ENCODE peak calls at places on chromosomes 1 and 21, in five cellular contexts. V is SK-N-SH, J is K562, U is OCI-LY7, L is neuronal stem cell. N is an unnamed sample.
A peak's percentile ranks its signal among the peaks of the same experiment; 100 is the strongest.

GRCh38 chr1:96559707-96560588 is 161.6 kb upstream of the PTBP2 start:
- DNase-seq in V (no peak), J (no peak), U (no peak), L (no peak), N (no peak)

GRCh38 chr1:197618065-197618464 is 157.2 kb downstream of the DENND1B start:
- DNase-seq in U (no peak), J (no peak), L (no peak), V (no peak), N (no peak)

GRCh38 chr21:41251961-41252642 is 64.5 kb upstream of the FAM3B start:
- DNase-seq in V (no peak), L (no peak), J (no peak), U (no peak), N (no peak)

GRCh38 chr21:45234127-45234526 is 53.6 kb downstream of the POFUT2 start:
- DNase-seq in L (no peak), J (no peak), U (no peak), V (no peak), N (no peak)

GRCh38 chr1:244341455-244342450 is 110.0 kb downstream of the ADSS2 start:
- DNase-seq in V (no peak), J (peak; percentile 53), U (no peak), L (no peak), N (peak; percentile 86)

GRCh38 chr1:160061376-160062100 is 8.4 kb downstream of the KCNJ10 start:
- DNase-seq in V (no peak), L (no peak), U (no peak), J (peak; percentile 23), N (peak; percentile 60)

GRCh38 chr21:36747815-36748381 is 49.0 kb downstream of the SIM2 start:
- DNase-seq in L (peak; percentile 66), U (no peak), J (peak; percentile 87), V (peak; percentile 92), N (peak; percentile 79)

GRCh38 chr1:56331207-56331891 is 248.0 kb downstream of the PLPP3 start:
- DNase-seq in L (no peak), V (no peak), J (no peak), U (no peak), N (no peak)

GRCh38 chr1:173590557-173590956 is 12.3 kb downstream of the SLC9C2 start:
- DNase-seq in J (no peak), U (no peak), V (no peak), L (no peak), N (no peak)

GRCh38 chr1:49200738-49201137 is 424.0 kb upstream of the BEND5 start:
- DNase-seq in V (no peak), J (no peak), U (no peak), L (no peak), N (no peak)

GRCh38 chr1:49197081-49197480 is 420.4 kb upstream of the BEND5 start:
- DNase-seq in L (no peak), V (no peak), J (no peak), U (no peak), N (no peak)

GRCh38 chr1:49199564-49199963 is 422.9 kb upstream of the BEND5 start:
- DNase-seq in V (no peak), J (no peak), L (no peak), U (no peak), N (no peak)
- H2AFZ ChIP-seq in V (no peak overlapping the region), J (no peak overlapping the region), L (no peak overlapping the region), U (no peak overlapping the region), N (no peak overlapping the region)

DNA sequence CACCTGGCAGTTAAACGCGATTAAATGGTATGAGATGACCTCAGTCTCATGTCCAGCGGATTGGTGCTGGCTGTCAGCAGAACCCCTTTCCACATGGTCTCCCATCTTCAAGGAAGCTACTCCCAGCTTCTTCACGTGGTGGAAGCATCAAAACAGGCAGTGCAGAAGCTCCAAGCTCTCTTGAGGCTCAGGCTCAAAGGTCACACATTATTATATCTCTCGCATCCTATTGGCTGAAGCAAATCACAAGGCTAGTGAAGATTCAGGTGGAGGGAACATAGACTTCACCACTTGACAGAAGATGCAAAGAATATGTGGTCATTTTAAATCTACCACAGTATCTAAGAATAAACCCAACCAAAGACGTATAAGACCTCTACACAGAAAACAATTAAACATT is 181.9 kb downstream of the VPS13D start:
- DNase-seq in J (no peak), U (no peak), L (no peak), V (no peak), N (no peak)
- H3K27ac ChIP-seq in J (no peak overlapping the region), U (no peak overlapping the region), L (no peak overlapping the region), V (no peak overlapping the region), N (no peak overlapping the region)

DNA sequence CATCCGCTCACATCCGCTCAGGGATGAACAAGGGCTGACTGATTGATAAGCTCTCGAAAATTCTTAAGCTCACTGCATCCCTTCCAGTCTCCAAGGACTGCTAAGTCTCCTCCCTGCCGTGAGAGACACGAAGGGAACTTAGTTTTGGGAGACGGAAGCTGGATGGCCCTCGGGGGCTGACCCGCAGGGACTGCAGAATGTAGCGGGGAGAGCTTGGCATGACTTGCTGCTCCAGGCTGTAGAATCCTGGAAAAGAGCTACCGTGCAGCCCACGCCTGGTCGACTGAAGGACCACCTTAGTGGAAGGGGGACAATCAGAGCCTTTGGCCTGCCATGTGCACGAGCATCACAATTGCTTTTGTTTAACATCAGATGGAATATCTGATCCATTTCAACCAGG is 5.3 kb downstream of the ANKRD65 start:
- DNase-seq in U (no peak), L (no peak), V (no peak), J (no peak), N (no peak)
- H2AFZ ChIP-seq in U (no peak overlapping the region), L (no peak overlapping the region), V (no peak overlapping the region), J (peak overlapping the region; percentile 5), N (no peak overlapping the region)

GRCh38 chr1:184954232-184954995 is 19.9 kb downstream of the NIBAN1 start:
- DNase-seq in V (peak; percentile 22), L (no peak), J (no peak), U (no peak), N (no peak)

GRCh38 chr1:184959626-184960025 is 14.7 kb downstream of the NIBAN1 start:
- DNase-seq in J (no peak), U (no peak), L (no peak), V (no peak), N (no peak)

GRCh38 chr1:184958554-184959353 is 15.6 kb downstream of the NIBAN1 start:
- DNase-seq in L (no peak), V (no peak), J (no peak), U (no peak), N (no peak)

GRCh38 chr1:184950209-184950608 is 24.1 kb downstream of the NIBAN1 start:
- DNase-seq in L (no peak), U (no peak), V (no peak), J (no peak), N (no peak)

GRCh38 chr1:184953600-184954219 is 20.6 kb downstream of the NIBAN1 start:
- DNase-seq in U (no peak), V (no peak), J (no peak), L (no peak), N (no peak)
- H3K27ac ChIP-seq in U (no peak overlapping the region), V (peak overlapping the region; percentile 39), J (no peak overlapping the region), L (no peak overlapping the region), N (no peak overlapping the region)

GRCh38 chr21:19607983-19608668 is 1204.5 kb upstream of the TMPRSS15 start:
- DNase-seq in U (no peak), J (no peak), L (no peak), V (no peak), N (no peak)
- H2AFZ ChIP-seq in U (no peak overlapping the region), J (peak overlapping the region; percentile 38), L (no peak overlapping the region), V (no peak overlapping the region), N (no peak overlapping the region)

GRCh38 chr1:12678350-12678749 is 34.5 kb downstream of the AADACL4 start:
- DNase-seq in V (no peak), J (no peak), L (no peak), U (no peak), N (no peak)

GRCh38 chr1:12678820-12679219 is 34.9 kb downstream of the AADACL4 start:
- DNase-seq in U (no peak), J (no peak), L (no peak), V (no peak), N (no peak)

GRCh38 chr1:12674358-12674757 is 30.5 kb downstream of the AADACL4 start:
- DNase-seq in U (no peak), J (no peak), V (no peak), L (no peak), N (no peak)

GRCh38 chr1:12677565-12677964 is 33.7 kb downstream of the AADACL4 start:
- DNase-seq in U (no peak), L (no peak), J (no peak), V (no peak), N (no peak)
- H3K27ac ChIP-seq in U (no peak overlapping the region), L (no peak overlapping the region), J (no peak overlapping the region), V (no peak overlapping the region), N (no peak overlapping the region)

DNA sequence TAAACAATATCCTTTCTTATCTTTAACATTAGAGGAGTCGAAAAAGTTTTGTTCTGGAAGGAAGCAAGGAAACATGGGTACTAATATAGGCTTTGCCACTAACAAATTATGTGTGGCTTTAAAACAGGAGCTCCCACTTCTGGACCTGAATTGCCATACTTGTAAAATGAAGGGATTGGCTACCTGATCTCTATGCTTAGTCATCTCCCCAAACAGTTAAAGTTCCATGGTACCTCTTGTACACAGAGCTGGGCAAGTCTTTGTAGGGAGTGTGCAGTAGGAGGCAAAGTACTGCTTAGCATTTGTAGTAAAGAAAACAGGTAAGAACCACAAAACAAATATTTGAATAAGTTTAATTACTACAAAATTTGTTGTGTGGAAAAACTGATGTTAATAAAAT is 81.3 kb downstream of the MAST2 start:
- DNase-seq in V (no peak), U (no peak), J (no peak), L (no peak), N (no peak)
- H2AFZ ChIP-seq in V (no peak overlapping the region), U (no peak overlapping the region), J (no peak overlapping the region), L (no peak overlapping the region), N (no peak overlapping the region)

DNA sequence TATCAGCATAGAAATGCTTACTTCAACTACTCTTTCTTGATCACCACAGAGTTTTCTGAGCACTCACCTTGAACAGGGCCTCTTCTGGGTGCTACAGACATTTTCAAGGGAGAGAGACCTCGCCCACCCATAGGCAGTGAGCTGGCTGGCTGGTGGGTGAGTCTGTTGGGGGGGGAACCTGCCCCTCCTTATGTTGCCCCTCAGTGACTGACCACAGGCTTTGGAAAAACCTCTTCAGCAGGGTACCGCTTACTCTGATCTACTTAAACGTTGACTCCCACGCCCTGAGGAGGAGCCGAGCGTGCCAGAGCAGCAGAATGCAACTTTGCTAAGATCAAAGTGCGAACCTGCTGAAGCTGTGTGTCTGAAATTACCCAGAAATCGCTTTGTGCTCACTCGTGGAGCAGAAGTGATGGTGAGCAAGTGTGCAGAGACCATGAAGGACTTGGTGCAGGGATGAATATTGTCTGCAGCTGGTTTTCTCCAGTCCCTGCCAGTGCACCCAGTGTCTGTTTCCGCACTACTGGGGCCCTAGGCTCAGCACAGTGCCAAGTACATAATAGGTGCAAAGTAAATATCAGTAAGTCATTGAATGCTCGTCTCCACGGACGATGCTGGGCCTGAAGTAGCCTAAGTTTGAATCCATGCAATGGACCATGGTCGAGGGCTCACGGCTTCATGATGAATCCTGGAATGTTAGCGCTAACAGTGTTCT is 158.7 kb upstream of the IRF2BP2 start:
- DNase-seq in J (no peak), U (no peak), V (no peak), L (no peak), N (no peak)
- H3K27ac ChIP-seq in J (no peak overlapping the region), U (no peak overlapping the region), V (no peak overlapping the region), L (no peak overlapping the region), N (no peak overlapping the region)

N was measured in H9.